ENCODE peak calls at places on chromosome 22, in seven cellular contexts. One of them, this sample, is unnamed.

GRCh38 chr22:23682827-23683355 is 7.9 kb upstream of the RGL4 start:
- DNase-seq in breast epithelium: no peak
- DNase-seq in body of pancreas: peak; percentile 6
- DNase-seq in psoas muscle: no peak
- DNase-seq in GM23338: peak; percentile 2
- DNase-seq in H9: no peak
- DNase-seq in thoracic aorta: no peak
- DNase-seq in this sample: no peak

GRCh38 chr22:31048570-31048969 is 32.5 kb upstream of the SMTN start:
- DNase-seq in breast epithelium: no peak
- DNase-seq in body of pancreas: no peak
- DNase-seq in psoas muscle: no peak
- DNase-seq in GM23338: no peak
- DNase-seq in H9: no peak
- DNase-seq in thoracic aorta: no peak
- DNase-seq in this sample: no peak

GRCh38 chr22:29031236-29031982 is 30.2 kb downstream of the C22orf31 start:
- DNase-seq in breast epithelium: peak; percentile 55
- DNase-seq in body of pancreas: peak; percentile 60
- DNase-seq in psoas muscle: peak; percentile 70
- DNase-seq in GM23338: peak; percentile 82
- DNase-seq in H9: peak; percentile 74
- DNase-seq in thoracic aorta: peak; percentile 79
- DNase-seq in this sample: peak; percentile 35

GRCh38 chr22:31691408-31691807 is 29.4 kb upstream of the PISD start:
- DNase-seq in breast epithelium: no peak
- DNase-seq in body of pancreas: no peak
- DNase-seq in psoas muscle: no peak
- DNase-seq in GM23338: no peak
- DNase-seq in H9: no peak
- DNase-seq in thoracic aorta: no peak
- DNase-seq in this sample: no peak

GRCh38 chr22:23904855-23905254 is 10.7 kb downstream of the MIF start:
- DNase-seq in breast epithelium: no peak
- DNase-seq in body of pancreas: no peak
- DNase-seq in psoas muscle: no peak
- DNase-seq in GM23338: no peak
- DNase-seq in H9: no peak
- DNase-seq in thoracic aorta: no peak
- DNase-seq in this sample: no peak

GRCh38 chr22:38115423-38116205 is 5.1 kb upstream of the BAIAP2L2 start:
- DNase-seq in breast epithelium: no peak
- DNase-seq in body of pancreas: no peak
- DNase-seq in psoas muscle: no peak
- DNase-seq in GM23338: no peak
- DNase-seq in H9: no peak
- DNase-seq in thoracic aorta: no peak
- DNase-seq in this sample: no peak

GRCh38 chr22:38271927-38272372 is 860 bp downstream of the TMEM184B start:
- DNase-seq in breast epithelium: peak; percentile 68
- DNase-seq in body of pancreas: peak; percentile 56
- DNase-seq in psoas muscle: no peak
- DNase-seq in GM23338: peak; percentile 75
- DNase-seq in H9: peak; percentile 60
- DNase-seq in thoracic aorta: no peak
- DNase-seq in this sample: no peak

GRCh38 chr22:39522567-39523300 is 2.4 kb downstream of the ATF4 start:
- DNase-seq in breast epithelium: no peak
- DNase-seq in body of pancreas: peak; percentile 62
- DNase-seq in psoas muscle: peak; percentile 82
- DNase-seq in GM23338: no peak
- DNase-seq in H9: no peak
- DNase-seq in thoracic aorta: no peak
- DNase-seq in this sample: no peak

GRCh38 chr22:49147617-49148175 is 680.0 kb downstream of the BRD1 start:
- DNase-seq in breast epithelium: no peak
- DNase-seq in body of pancreas: no peak
- DNase-seq in psoas muscle: no peak
- DNase-seq in GM23338: no peak
- DNase-seq in H9: no peak
- DNase-seq in thoracic aorta: no peak
- DNase-seq in this sample: no peak

GRCh38 chr22:49956418-49956770 is 4.2 kb upstream of the PIM3 start:
- DNase-seq in breast epithelium: no peak
- DNase-seq in body of pancreas: no peak
- DNase-seq in psoas muscle: peak; percentile 58
- DNase-seq in GM23338: no peak
- DNase-seq in H9: no peak
- DNase-seq in thoracic aorta: no peak
- DNase-seq in this sample: no peak

GRCh38 chr22:19178065-19178658 is 374 bp downstream of the SLC25A1 start:
- DNase-seq in breast epithelium: no peak
- DNase-seq in body of pancreas: peak; percentile 63
- DNase-seq in psoas muscle: peak; percentile 72
- DNase-seq in GM23338: peak; percentile 67
- DNase-seq in H9: no peak
- DNase-seq in thoracic aorta: no peak
- DNase-seq in this sample: no peak

GRCh38 chr22:39254789-39255298 is 10.1 kb upstream of the PDGFB start:
- DNase-seq in breast epithelium: no peak
- DNase-seq in body of pancreas: no peak
- DNase-seq in psoas muscle: peak; percentile 82
- DNase-seq in GM23338: no peak
- DNase-seq in H9: no peak
- DNase-seq in thoracic aorta: no peak
- DNase-seq in this sample: no peak

GRCh38 chr22:17576475-17576874 is 13.2 kb downstream of the SLC25A18 start:
- DNase-seq in breast epithelium: peak; percentile 69
- DNase-seq in body of pancreas: no peak
- DNase-seq in psoas muscle: no peak
- DNase-seq in GM23338: peak; percentile 51
- DNase-seq in H9: peak; percentile 55
- DNase-seq in thoracic aorta: no peak
- DNase-seq in this sample: no peak

GRCh38 chr22:49237279-49237678 is 590.4 kb downstream of the BRD1 start:
- DNase-seq in breast epithelium: no peak
- DNase-seq in body of pancreas: no peak
- DNase-seq in psoas muscle: no peak
- DNase-seq in GM23338: no peak
- DNase-seq in H9: peak; percentile 0
- DNase-seq in thoracic aorta: no peak
- DNase-seq in this sample: no peak

GRCh38 chr22:31474743-31475142 is 14.9 kb downstream of the EIF4ENIF1 start:
- DNase-seq in breast epithelium: no peak
- DNase-seq in body of pancreas: no peak
- DNase-seq in psoas muscle: no peak
- DNase-seq in GM23338: no peak
- DNase-seq in H9: no peak
- DNase-seq in thoracic aorta: no peak
- DNase-seq in this sample: no peak

GRCh38 chr22:46678785-46679700 is 58.9 kb downstream of the GRAMD4 start:
- DNase-seq in breast epithelium: no peak
- DNase-seq in body of pancreas: no peak
- DNase-seq in psoas muscle: no peak
- DNase-seq in GM23338: no peak
- DNase-seq in H9: no peak
- DNase-seq in thoracic aorta: no peak
- DNase-seq in this sample: no peak

GRCh38 chr22:23925020-23925606 is 30.9 kb downstream of the MIF start:
- DNase-seq in breast epithelium: no peak
- DNase-seq in body of pancreas: no peak
- DNase-seq in psoas muscle: no peak
- DNase-seq in GM23338: no peak
- DNase-seq in H9: no peak
- DNase-seq in thoracic aorta: no peak
- DNase-seq in this sample: no peak

GRCh38 chr22:41147722-41148121 is 55.3 kb downstream of the EP300 start:
- DNase-seq in breast epithelium: no peak
- DNase-seq in body of pancreas: no peak
- DNase-seq in psoas muscle: no peak
- DNase-seq in GM23338: no peak
- DNase-seq in H9: no peak
- DNase-seq in thoracic aorta: no peak
- DNase-seq in this sample: no peak

GRCh38 chr22:46561435-46561905 is 24.1 kb upstream of the CELSR1 start:
- DNase-seq in breast epithelium: no peak
- DNase-seq in body of pancreas: no peak
- DNase-seq in psoas muscle: peak; percentile 24
- DNase-seq in GM23338: peak; percentile 78
- DNase-seq in H9: peak; percentile 82
- DNase-seq in thoracic aorta: no peak
- DNase-seq in this sample: no peak

GRCh38 chr22:22196018-22196533 is 48.5 kb upstream of the VPREB1 start:
- DNase-seq in breast epithelium: no peak
- DNase-seq in body of pancreas: no peak
- DNase-seq in psoas muscle: peak; percentile 25
- DNase-seq in GM23338: no peak
- DNase-seq in H9: no peak
- DNase-seq in thoracic aorta: no peak
- DNase-seq in this sample: no peak

GRCh38 chr22:22197993-22198402 is 46.6 kb upstream of the VPREB1 start:
- DNase-seq in breast epithelium: no peak
- DNase-seq in body of pancreas: no peak
- DNase-seq in psoas muscle: peak; percentile 21
- DNase-seq in GM23338: no peak
- DNase-seq in H9: no peak
- DNase-seq in thoracic aorta: no peak
- DNase-seq in this sample: no peak

GRCh38 chr22:22195265-22196017 is 49.1 kb upstream of the VPREB1 start:
- DNase-seq in breast epithelium: peak; percentile 47
- DNase-seq in body of pancreas: peak; percentile 87
- DNase-seq in psoas muscle: peak; percentile 65
- DNase-seq in GM23338: peak; percentile 96
- DNase-seq in H9: peak; percentile 91
- DNase-seq in thoracic aorta: no peak
- DNase-seq in this sample: peak; percentile 59

GRCh38 chr22:22198751-22199150 is 45.8 kb upstream of the VPREB1 start:
- DNase-seq in breast epithelium: no peak
- DNase-seq in body of pancreas: no peak
- DNase-seq in psoas muscle: no peak
- DNase-seq in GM23338: no peak
- DNase-seq in H9: no peak
- DNase-seq in thoracic aorta: no peak
- DNase-seq in this sample: no peak

DNA sequence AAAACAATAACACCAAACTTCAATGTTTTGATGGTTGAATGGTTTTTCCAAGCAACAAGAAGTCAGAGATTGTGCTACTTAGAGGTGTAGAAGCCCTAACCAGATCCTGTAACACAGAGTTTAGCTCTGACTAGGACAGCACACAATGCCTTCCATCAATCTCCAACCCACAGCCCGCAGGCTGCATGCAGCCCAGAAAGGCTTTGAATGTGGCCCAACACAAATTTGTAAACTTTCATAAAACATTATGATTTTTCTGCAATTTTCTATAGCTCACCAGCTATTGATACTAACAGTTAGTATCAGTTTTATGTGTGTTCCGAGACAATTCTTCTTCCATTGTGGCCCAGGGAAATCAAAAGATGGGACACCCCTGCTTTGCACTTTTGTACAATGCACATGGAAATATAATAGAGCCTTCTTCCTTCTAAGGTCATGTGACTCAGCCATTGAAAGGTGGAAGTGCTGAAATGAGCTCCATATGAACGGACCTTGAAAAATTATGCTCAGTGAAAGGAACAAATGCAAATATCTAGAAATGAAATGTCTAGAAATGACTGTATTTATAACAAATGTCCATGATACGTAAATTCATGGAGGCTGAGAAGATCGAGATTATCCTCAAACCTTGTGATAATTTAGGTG is 47.6 kb upstream of the VPREB1 start:
- DNase-seq in breast epithelium: no peak
- DNase-seq in body of pancreas: no peak
- DNase-seq in psoas muscle: no peak
- DNase-seq in GM23338: no peak
- DNase-seq in H9: no peak
- DNase-seq in thoracic aorta: no peak
- DNase-seq in this sample: no peak
- H3K27me3 ChIP-seq in breast epithelium: peaks cover 20% of the 10 kb centered on the region
- H3K27me3 ChIP-seq in body of pancreas: no peaks in the 10 kb centered on the region
- H3K27me3 ChIP-seq in psoas muscle: peaks cover 26% of the 10 kb centered on the region
- H3K27me3 ChIP-seq in GM23338: peaks cover 99% of the 10 kb centered on the region
- H3K27me3 ChIP-seq in H9: peaks cover 68% of the 10 kb centered on the region
- H3K27me3 ChIP-seq in thoracic aorta: no peaks in the 10 kb centered on the region
- H3K27me3 ChIP-seq in this sample: no peaks in the 10 kb centered on the region

GRCh38 chr22:35611891-35612576 is 5.1 kb downstream of the MB start:
- DNase-seq in breast epithelium: peak; percentile 58
- DNase-seq in body of pancreas: no peak
- DNase-seq in psoas muscle: peak; percentile 51
- DNase-seq in GM23338: no peak
- DNase-seq in H9: no peak
- DNase-seq in thoracic aorta: no peak
- DNase-seq in this sample: no peak
- H3K27ac ChIP-seq in breast epithelium: peak overlapping the region; percentile 61
- H3K27ac ChIP-seq in body of pancreas: no peak overlapping the region
- H3K27ac ChIP-seq in psoas muscle: peak overlapping the region; percentile 93
- H3K27ac ChIP-seq in GM23338: no peak overlapping the region
- H3K27ac ChIP-seq in H9: no peak overlapping the region
- H3K27ac ChIP-seq in thoracic aorta: no peak overlapping the region
- H3K27ac ChIP-seq in this sample: peak overlapping the region; percentile 96

GRCh38 chr22:42368379-42369249 is 63.6 kb downstream of the NFAM1 start:
- DNase-seq in breast epithelium: no peak
- DNase-seq in body of pancreas: no peak
- DNase-seq in psoas muscle: no peak
- DNase-seq in GM23338: peak; percentile 92
- DNase-seq in H9: peak; percentile 85
- DNase-seq in thoracic aorta: no peak
- DNase-seq in this sample: no peak
- H3K4me1 ChIP-seq in breast epithelium: peaks cover 14% of the 10 kb centered on the region
- H3K4me1 ChIP-seq in body of pancreas: peaks cover 45% of the 10 kb centered on the region
- H3K4me1 ChIP-seq in psoas muscle: peaks cover 14% of the 10 kb centered on the region
- H3K4me1 ChIP-seq in GM23338: peaks cover 66% of the 10 kb centered on the region
- H3K4me1 ChIP-seq in H9: peaks cover 13% of the 10 kb centered on the region
- H3K4me1 ChIP-seq in thoracic aorta: peaks cover 28% of the 10 kb centered on the region
- H3K4me1 ChIP-seq in this sample: peaks cover 23% of the 10 kb centered on the region

DNA sequence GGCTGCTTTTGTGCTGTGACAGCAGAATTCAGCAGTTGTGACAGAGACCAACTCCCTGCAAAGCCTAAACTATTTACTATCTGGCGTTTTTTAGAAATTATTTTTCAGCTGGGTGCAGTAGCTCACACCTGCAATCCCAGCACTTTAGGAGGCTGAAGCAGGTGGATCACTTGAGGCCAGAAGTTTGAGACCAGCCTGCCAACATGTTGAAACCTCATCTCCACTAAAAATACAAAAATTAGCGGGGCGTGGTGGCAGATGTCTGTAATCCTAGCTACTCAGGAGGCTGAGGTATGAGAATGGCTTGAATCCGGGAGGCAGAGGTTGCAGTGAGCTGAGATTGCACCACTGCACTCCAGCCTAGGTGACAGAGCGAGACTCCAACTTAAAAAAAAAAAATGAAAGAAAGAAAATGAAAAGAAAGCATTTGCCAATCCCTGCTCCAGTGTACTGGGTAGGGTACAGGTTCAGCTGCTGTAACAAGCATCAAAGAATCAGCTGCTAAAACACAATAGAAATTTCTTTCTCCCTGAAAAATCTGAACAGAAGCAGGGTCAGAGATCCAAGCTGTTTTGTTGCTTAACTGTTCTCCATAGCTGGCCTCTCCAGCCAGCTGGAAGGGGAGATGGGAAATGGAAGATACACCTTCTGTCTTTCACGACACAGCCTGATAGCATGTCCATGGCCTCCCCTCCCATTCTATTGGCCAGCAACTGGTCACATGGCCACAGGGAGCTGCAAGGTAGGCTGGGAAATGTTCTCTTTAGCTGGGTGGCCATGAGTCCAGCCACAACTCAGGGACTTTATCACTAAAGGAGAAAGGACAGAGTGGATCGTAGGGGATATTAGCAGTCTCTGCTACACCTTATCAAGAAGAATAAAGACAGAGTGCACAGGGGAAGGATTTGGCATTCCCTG is 8.5 kb upstream of the NCF4 start:
- DNase-seq in breast epithelium: no peak
- DNase-seq in body of pancreas: no peak
- DNase-seq in psoas muscle: no peak
- DNase-seq in GM23338: no peak
- DNase-seq in H9: no peak
- DNase-seq in thoracic aorta: no peak
- DNase-seq in this sample: no peak
- H3K27me3 ChIP-seq in breast epithelium: peaks cover 15% of the 10 kb centered on the region
- H3K27me3 ChIP-seq in body of pancreas: no peaks in the 10 kb centered on the region
- H3K27me3 ChIP-seq in psoas muscle: peaks cover 23% of the 10 kb centered on the region
- H3K27me3 ChIP-seq in GM23338: peaks cover 8% of the 10 kb centered on the region
- H3K27me3 ChIP-seq in H9: no peaks in the 10 kb centered on the region
- H3K27me3 ChIP-seq in thoracic aorta: no peaks in the 10 kb centered on the region
- H3K27me3 ChIP-seq in this sample: no peaks in the 10 kb centered on the region